ENCODE peak calls at places on chromosomes 3 and 15, in six cellular contexts. M is spleen, K is body of pancreas, N is transverse colon, O is stomach, P is gastrocnemius medialis. Z is an unnamed sample. For H3K4me1, the result is how much of the 10 kb centered on the place peaks cover.

GRCh38 chr15:64938192-64938591 is 26.5 kb downstream of the ANKDD1A start:
- DNase-seq in O (no peak), P (no peak), M (no peak), K (peak), N (no peak), Z (peak)

GRCh38 chr3:192079098-192079497 is 618.1 kb downstream of the PYDC2 start:
- DNase-seq in P (no peak), N (no peak), K (no peak), M (no peak), O (no peak), Z (no peak)

GRCh38 chr3:11705049-11705448 is 61.3 kb upstream of the VGLL4 start:
- DNase-seq in M (peak), P (no peak), O (no peak), N (no peak), K (no peak), Z (no peak)

GRCh38 chr3:155664922-155665695 is 79.8 kb downstream of the PLCH1 start:
- DNase-seq in O (peak), N (peak), K (peak), P (peak), M (no peak), Z (peak)

GRCh38 chr3:140752499-140752898 is 74.6 kb downstream of the TRIM42 start:
- DNase-seq in N (no peak), M (no peak), K (no peak), P (no peak), O (no peak), Z (no peak)

GRCh38 chr15:37880009-37880834 is 54.2 kb upstream of the TMCO5A start:
- DNase-seq in N (no peak), O (no peak), K (peak), M (no peak), P (no peak), Z (peak)

GRCh38 chr15:99603828-99604227 is 38.0 kb downstream of the MEF2A start:
- DNase-seq in N (no peak), O (no peak), M (no peak), K (no peak), P (no peak), Z (no peak)

GRCh38 chr15:59741274-59741906 is 52.3 kb upstream of the BNIP2 start:
- DNase-seq in P (no peak), K (no peak), N (no peak), O (no peak), M (no peak), Z (no peak)

GRCh38 chr3:184524981-184525336 is 36.6 kb upstream of the EPHB3 start:
- DNase-seq in K (no peak), N (no peak), M (no peak), P (no peak), O (no peak), Z (peak)

GRCh38 chr15:66995257-66995656 is 70.1 kb upstream of the SMAD3 start:
- DNase-seq in O (no peak), P (no peak), K (no peak), M (no peak), N (no peak), Z (no peak)

GRCh38 chr15:25989327-25989726 is 126.2 kb upstream of the ATP10A start:
- DNase-seq in O (no peak), K (no peak), P (no peak), N (no peak), M (no peak), Z (no peak)

GRCh38 chr3:59273976-59274375 is 224.2 kb upstream of the CFAP20DC start:
- DNase-seq in M (no peak), P (no peak), K (no peak), O (no peak), N (no peak), Z (no peak)

GRCh38 chr3:186909078-186909853 is 21.1 kb upstream of the ST6GAL1 start:
- DNase-seq in M (peak), P (no peak), O (peak), N (peak), K (peak), Z (no peak)

GRCh38 chr15:63895194-63895593 is 61.4 kb upstream of the HERC1 start:
- DNase-seq in N (no peak), K (no peak), M (no peak), P (no peak), O (no peak), Z (no peak)

DNA sequence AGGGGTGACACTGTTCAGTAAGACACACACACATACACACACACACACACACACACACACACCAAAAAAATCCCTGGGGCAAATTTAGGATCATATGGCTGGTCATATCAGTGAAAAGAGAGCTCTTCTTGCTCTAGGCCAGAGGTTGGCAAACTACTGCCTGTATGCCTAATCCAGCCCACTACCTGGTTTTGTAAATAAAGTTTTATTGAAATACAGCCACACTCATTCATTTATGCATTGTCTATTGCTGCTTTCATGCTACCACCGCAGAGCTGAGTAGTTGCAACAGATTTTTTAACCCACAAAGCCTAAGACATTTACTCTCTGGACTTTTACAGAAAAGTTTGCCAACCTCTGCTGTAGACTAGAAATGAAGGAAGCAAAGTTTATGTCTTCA is 30.6 kb downstream of the ACP3 start:
- DNase-seq in M (no peak), K (no peak), N (no peak), O (no peak), P (no peak), Z (no peak)
- H3K4me1 ChIP-seq in M (under half), K (under half), N (under half), O (under half), P (under half), Z (under half)

GRCh38 chr15:71469393-71469792 is 341.0 kb upstream of the NR2E3 start:
- DNase-seq in M (no peak), K (no peak), O (no peak), N (no peak), P (no peak), Z (no peak)
- TF ChIP-seq CTCF in M (no peak), K (no peak), O (no peak), N (no peak), P (no peak), Z (no peak)

DNA sequence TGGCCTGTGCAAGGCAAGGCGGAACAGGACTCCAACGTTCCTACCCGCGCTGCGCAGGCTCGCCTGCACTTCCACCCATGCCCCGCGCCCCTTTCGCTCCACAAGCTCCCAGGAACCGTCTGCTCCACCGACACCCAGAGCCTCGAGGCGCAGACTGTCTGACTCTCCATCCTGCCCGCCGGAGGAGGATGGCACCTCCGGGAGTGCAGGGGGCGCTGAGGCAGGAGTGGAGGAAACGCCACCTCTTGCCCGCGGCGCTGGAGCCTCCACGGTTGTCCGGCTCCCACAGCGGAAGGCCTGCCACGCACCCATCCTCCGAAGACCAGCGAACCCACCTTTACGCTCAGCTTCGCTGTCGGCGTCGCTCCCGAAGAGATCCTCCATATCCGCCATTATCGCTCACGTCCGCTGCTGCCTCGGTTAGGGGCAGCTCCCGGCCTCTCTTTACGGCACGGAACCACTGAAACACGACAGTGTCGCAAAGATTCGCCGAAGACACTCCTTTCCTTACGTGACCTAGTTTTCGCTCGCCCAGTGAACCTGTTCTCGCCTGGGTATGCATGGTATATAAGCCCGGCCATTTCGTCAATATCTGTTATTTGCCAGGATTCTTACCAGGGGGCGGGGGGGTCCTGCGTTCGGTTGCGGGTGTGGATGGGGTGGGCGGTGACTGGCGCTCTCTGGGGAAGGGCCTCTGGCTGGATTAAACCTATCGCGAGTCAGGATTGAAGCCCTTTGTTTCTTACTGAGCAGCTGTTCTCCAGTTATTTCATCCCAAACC is at the start of gene LEO1:
- DNase-seq in K (peak), M (peak), O (peak), P (peak), N (peak), Z (peak)
- TF ChIP-seq POLR2A in K (peak), M (no peak), O (no peak), P (peak), N (peak), Z (peak)

DNA sequence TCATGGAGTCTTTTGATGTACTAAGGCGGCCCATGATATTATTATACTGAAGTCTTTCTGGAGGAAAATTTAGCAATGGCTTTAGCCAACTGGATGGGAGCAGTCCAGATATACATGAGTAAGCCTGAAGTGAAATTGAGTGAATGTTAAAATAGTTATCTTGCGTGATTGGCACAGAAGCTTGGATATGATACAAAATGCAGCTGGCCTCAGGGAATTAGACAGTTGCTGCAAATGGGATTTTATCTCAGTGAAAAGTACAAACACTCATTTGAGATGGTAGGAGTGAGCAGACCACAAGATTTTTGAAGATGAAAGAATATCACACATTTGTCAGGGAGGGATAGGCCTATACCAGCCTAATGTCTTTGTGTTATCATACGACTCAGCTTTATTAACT is 8.9 kb downstream of the LMOD3 start:
- DNase-seq in K (no peak), O (no peak), P (no peak), M (no peak), N (no peak), Z (no peak)
- H3K4me1 ChIP-seq in K (under half), O (under half), P (half or more), M (under half), N (under half), Z (under half)

GRCh38 chr15:101167791-101168462 is 83.9 kb downstream of the CHSY1 start:
- DNase-seq in M (peak), N (peak), K (peak), P (peak), O (peak), Z (peak)
- TF ChIP-seq CTCF in M (no peak), N (no peak), K (no peak), P (no peak), O (no peak), Z (no peak)

DNA sequence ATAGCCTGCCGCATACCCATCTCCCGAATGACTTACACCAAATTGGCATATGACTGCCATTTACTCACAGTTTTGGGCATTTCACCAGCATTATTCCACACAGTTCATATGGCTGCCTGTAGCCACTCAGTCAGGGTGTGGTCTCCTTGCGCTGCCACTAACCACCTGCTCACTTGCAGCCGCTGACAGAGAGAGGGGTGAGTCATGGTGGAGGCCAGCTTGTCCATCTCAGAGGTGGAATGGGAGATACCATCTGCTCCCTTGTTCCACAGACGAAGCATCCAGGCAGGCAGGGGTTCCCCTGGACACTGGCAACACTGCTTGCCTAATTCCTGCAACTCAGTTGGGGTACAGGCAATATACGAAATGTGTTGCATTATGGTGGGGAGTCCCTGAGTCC is 15.6 kb downstream of the CCRL2 start:
- DNase-seq in O (no peak), N (peak), K (no peak), P (no peak), M (no peak), Z (no peak)
- TF ChIP-seq POLR2A in O (no peak), N (no peak), K (no peak), P (no peak), M (no peak), Z (no peak)

DNA sequence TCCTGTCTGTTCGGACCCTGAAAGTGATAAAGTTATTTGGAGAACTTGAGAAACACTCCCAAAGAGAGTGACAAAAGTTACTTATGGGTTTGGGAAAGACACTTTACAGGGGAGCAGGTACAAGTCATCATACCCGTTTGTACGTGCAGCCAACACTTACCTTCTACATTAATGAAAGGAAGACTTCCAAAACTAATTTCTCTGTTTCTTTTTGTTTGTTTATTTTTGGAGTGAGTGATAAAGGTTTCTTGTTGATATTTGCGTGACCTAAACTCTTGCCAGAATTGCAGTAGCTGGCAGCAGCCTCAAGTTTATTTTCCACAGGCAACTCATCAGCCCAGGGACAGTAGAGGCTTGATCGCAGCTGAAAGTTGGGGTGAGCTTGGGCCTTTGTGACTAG is 8.4 kb downstream of the ABHD2 start:
- DNase-seq in O (peak), K (no peak), P (no peak), N (no peak), M (no peak), Z (peak)
- H3K4me1 ChIP-seq in O (half or more), K (half or more), P (half or more), N (under half), M (under half), Z (half or more)

DNA sequence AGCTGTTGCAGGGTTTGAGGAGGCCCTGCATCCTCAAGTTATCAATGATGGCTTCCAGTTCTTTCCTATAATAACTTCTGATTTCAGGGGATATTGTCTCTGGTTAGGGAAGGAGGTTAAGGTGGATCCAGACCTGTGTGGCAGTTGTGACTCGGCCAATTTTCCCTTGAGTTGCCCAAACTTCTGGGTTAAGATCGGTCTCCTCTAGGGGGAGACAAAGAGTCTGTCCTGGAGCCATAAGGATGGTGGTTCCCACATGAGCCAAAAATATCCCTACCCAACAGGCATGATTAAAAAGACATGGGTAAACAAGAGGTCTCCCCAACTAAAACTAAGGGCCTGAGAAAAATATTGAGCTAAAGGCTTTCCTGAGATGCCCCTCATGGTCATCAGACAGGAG is 227.5 kb upstream of the MDFIC2 start:
- DNase-seq in P (no peak), O (no peak), N (no peak), M (no peak), K (no peak), Z (no peak)
- TF ChIP-seq CTCF in P (no peak), O (no peak), N (no peak), M (no peak), K (no peak), Z (no peak)

GRCh38 chr3:37993811-37994638 is 3.4 kb downstream of the VILL start:
- DNase-seq in N (peak), O (peak), K (peak), P (peak), M (peak), Z (peak)
- TF ChIP-seq POLR2A in N (peak), O (no peak), K (peak), P (peak), M (no peak), Z (no peak)

DNA sequence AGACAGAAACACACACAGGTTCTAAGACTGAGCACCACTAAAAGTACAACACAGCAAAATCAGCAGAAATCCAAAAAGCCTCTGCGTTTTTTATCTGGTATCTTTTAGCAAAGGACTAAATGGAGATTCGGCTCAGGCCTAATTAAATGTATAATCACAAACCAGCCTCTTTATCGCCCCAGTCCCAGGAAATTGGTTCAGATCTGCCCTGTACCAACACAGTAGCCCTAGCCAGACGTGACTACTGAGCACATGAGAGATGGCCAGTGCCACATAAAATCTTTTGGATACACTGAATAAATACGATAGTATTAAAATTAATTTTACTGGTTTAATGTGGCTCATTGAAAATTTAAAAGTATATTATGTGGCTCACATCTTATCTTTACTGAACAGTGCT is 19.7 kb downstream of the TBC1D2B start:
- DNase-seq in M (no peak), K (no peak), N (no peak), O (no peak), P (no peak), Z (no peak)
- H3K4me1 ChIP-seq in M (half or more), K (half or more), N (half or more), O (half or more), P (half or more), Z (half or more)

Z was measured in adrenal gland.